ENCODE peak calls at places on chromosome X, in four cellular contexts. Z is activated CD8-positive, alpha-beta memory T cell treated with anti-CD3 and anti-CD28 coated beads for 48 hours; F is cardiac septum; R is HCEC 1CT. P is an unnamed sample.

GRCh38 chrX:13345037-13345436 is 25.2 kb upstream of the ATXN3L start:
- DNase-seq in Z (no peak), F (no peak), R (no peak), P (no peak)

GRCh38 chrX:132001127-132001526 is 22.0 kb upstream of the STK26 start:
- DNase-seq in Z (no peak), F (no peak), R (no peak), P (no peak)

GRCh38 chrX:10054396-10054795 is 87.2 kb downstream of the CLDN34 start:
- DNase-seq in Z (no peak), F (no peak), R (no peak), P (peak; percentile 63)

GRCh38 chrX:41312786-41313185 is 21.2 kb upstream of the DDX3X start:
- DNase-seq in Z (no peak), F (no peak), R (no peak), P (no peak)

GRCh38 chrX:1434871-1435240 is 17.9 kb downstream of the ASMTL start:
- DNase-seq in Z (no peak), F (no peak), R (no peak), P (no peak)

GRCh38 chrX:131331152-131331551 is 42.0 kb upstream of the IGSF1 start:
- DNase-seq in Z (no peak), F (no peak), R (no peak), P (no peak)

GRCh38 chrX:57565198-57565597 is 26.6 kb upstream of the ZXDB start:
- DNase-seq in Z (no peak), F (no peak), R (no peak), P (no peak)

GRCh38 chrX:21745756-21746155 is 12.2 kb downstream of the SMPX start:
- DNase-seq in Z (no peak), F (no peak), R (peak; percentile 3), P (no peak)

GRCh38 chrX:40471965-40472648 is 108.7 kb upstream of the ATP6AP2 start:
- DNase-seq in Z (no peak), F (no peak), R (peak; percentile 41), P (peak; percentile 52)

GRCh38 chrX:107654778-107655761 is 26.8 kb downstream of the PRPS1 start:
- DNase-seq in Z (no peak), F (no peak), R (peak; percentile 93), P (no peak)

GRCh38 chrX:68699960-68700746 is 52.7 kb downstream of the STARD8 start:
- DNase-seq in Z (no peak), F (no peak), R (no peak), P (no peak)

GRCh38 chrX:9847071-9847470 is 60.8 kb downstream of the SHROOM2 start:
- DNase-seq in Z (no peak), F (no peak), R (peak; percentile 32), P (no peak)

GRCh38 chrX:781216-782211 is 150.9 kb downstream of the SHOX start:
- DNase-seq in Z (no peak), F (no peak), R (no peak), P (no peak)

GRCh38 chrX:48940404-48940955 is 16.9 kb downstream of the OTUD5 start:
- DNase-seq in Z (no peak), F (no peak), R (no peak), P (no peak)

GRCh38 chrX:21799767-21800166 is 39.6 kb upstream of the MBTPS2 start:
- DNase-seq in Z (no peak), F (no peak), R (no peak), P (no peak)

GRCh38 chrX:47749185-47749967 is 87.3 kb upstream of the ZNF81 start:
- DNase-seq in Z (no peak), F (no peak), R (peak; percentile 51), P (no peak)

GRCh38 chrX:44784241-44784640 is 59.6 kb upstream of the DUSP21 start:
- DNase-seq in Z (no peak), F (no peak), R (no peak), P (no peak)

GRCh38 chrX:154411981-154412340 is 622 bp downstream of the TAFAZZIN start:
- DNase-seq in Z (no peak), F (peak; percentile 86), R (peak; percentile 38), P (peak; percentile 63)

GRCh38 chrX:56788229-56788628 is 59.2 kb downstream of the NBDY start:
- DNase-seq in Z (no peak), F (peak; percentile 66), R (no peak), P (no peak)

GRCh38 chrX:103780701-103781402 is 4.2 kb downstream of the PLP1 start:
- DNase-seq in Z (no peak), F (no peak), R (no peak), P (no peak)

P was measured in breast epithelium.